ENCODE peak calls at places on chromosomes 16 and 17, in five cellular contexts. One of them, this sample, is unnamed. For H3K4me1, the result is how much of the 10 kb centered on the place peaks cover.

GRCh38 chr17:66976379-66976663 is 11.8 kb downstream of the CACNG4 start:
- DNase-seq in SK-N-SH: no peak
- DNase-seq in neural progenitor cell: no peak
- DNase-seq in effector memory CD4-positive, alpha-beta T cell: no peak
- DNase-seq in SJSA1: no peak
- DNase-seq in this sample: no peak

GRCh38 chr16:5041604-5042133 is 7.9 kb upstream of the NAGPA start:
- DNase-seq in SK-N-SH: no peak
- DNase-seq in neural progenitor cell: no peak
- DNase-seq in effector memory CD4-positive, alpha-beta T cell: no peak
- DNase-seq in SJSA1: no peak
- DNase-seq in this sample: no peak

GRCh38 chr17:45574376-45574775 is 83.9 kb upstream of the PLEKHM1 start:
- DNase-seq in SK-N-SH: no peak
- DNase-seq in neural progenitor cell: no peak
- DNase-seq in effector memory CD4-positive, alpha-beta T cell: no peak
- DNase-seq in SJSA1: no peak
- DNase-seq in this sample: no peak

GRCh38 chr16:66954097-66954659 is 6.9 kb upstream of the CES3 start:
- DNase-seq in SK-N-SH: peak
- DNase-seq in neural progenitor cell: peak
- DNase-seq in effector memory CD4-positive, alpha-beta T cell: peak
- DNase-seq in SJSA1: peak
- DNase-seq in this sample: peak

GRCh38 chr17:35051183-35051578 is 12.3 kb downstream of the RFFL start:
- DNase-seq in SK-N-SH: no peak
- DNase-seq in neural progenitor cell: no peak
- DNase-seq in effector memory CD4-positive, alpha-beta T cell: peak
- DNase-seq in SJSA1: no peak
- DNase-seq in this sample: peak

GRCh38 chr17:43431741-43432523 is 33.1 kb downstream of the ARL4D start:
- DNase-seq in SK-N-SH: no peak
- DNase-seq in neural progenitor cell: peak
- DNase-seq in effector memory CD4-positive, alpha-beta T cell: no peak
- DNase-seq in SJSA1: no peak
- DNase-seq in this sample: no peak

GRCh38 chr17:79401704-79402075 is 209.2 kb downstream of the RBFOX3 start:
- DNase-seq in SK-N-SH: no peak
- DNase-seq in neural progenitor cell: no peak
- DNase-seq in effector memory CD4-positive, alpha-beta T cell: no peak
- DNase-seq in SJSA1: no peak
- DNase-seq in this sample: no peak

GRCh38 chr17:64128787-64129514 is 993 bp downstream of the ERN1 start:
- DNase-seq in SK-N-SH: no peak
- DNase-seq in neural progenitor cell: no peak
- DNase-seq in effector memory CD4-positive, alpha-beta T cell: no peak
- DNase-seq in SJSA1: no peak
- DNase-seq in this sample: peak

GRCh38 chr17:6069611-6070279 is 434 bp upstream of the WSCD1 start:
- DNase-seq in SK-N-SH: no peak
- DNase-seq in neural progenitor cell: no peak
- DNase-seq in effector memory CD4-positive, alpha-beta T cell: no peak
- DNase-seq in SJSA1: no peak
- DNase-seq in this sample: peak

GRCh38 chr17:28993013-28993600 is 12.7 kb downstream of the SEZ6 start:
- DNase-seq in SK-N-SH: no peak
- DNase-seq in neural progenitor cell: no peak
- DNase-seq in effector memory CD4-positive, alpha-beta T cell: no peak
- DNase-seq in SJSA1: no peak
- DNase-seq in this sample: no peak

DNA sequence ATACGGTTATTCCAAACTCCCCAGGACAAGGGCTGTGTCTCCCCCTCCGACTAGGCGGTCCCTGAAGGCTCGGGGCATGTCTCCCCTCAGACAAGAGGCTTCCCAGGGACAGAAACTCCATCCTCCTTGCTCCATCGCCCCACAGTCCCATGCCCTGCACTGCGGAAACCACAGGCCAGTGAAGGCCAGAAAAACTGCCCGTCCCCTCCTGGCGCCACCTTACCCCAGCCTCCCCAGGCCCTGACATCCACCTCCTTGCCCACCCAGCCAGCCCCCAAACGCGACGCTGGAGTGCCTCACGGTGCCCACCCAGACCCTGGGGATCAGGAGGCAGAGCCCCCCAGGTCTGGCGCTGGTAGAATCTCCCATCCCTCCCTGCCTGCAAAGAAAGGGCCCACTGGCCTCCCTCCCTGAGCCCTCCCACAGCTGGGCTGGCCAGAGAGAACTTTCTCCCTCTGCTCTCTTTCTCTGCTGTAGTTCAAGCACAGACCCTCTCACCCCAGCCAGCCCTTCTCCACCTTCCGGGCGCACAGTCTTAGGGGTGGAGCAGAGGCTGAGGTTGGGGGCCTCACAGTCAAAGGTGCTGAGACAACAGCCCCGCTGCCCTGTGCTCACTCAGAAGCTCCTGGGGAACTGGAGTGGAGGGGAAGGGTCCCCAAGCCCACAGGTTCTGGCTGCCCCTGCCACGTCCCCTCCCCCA is 30.7 kb upstream of the KRT17 start:
- DNase-seq in SK-N-SH: no peak
- DNase-seq in neural progenitor cell: no peak
- DNase-seq in effector memory CD4-positive, alpha-beta T cell: no peak
- DNase-seq in SJSA1: peak
- DNase-seq in this sample: no peak
- H3K4me1 ChIP-seq in SK-N-SH: under half
- H3K4me1 ChIP-seq in neural progenitor cell: under half
- H3K4me1 ChIP-seq in effector memory CD4-positive, alpha-beta T cell: under half
- H3K4me1 ChIP-seq in SJSA1: under half
- H3K4me1 ChIP-seq in this sample: half or more

GRCh38 chr16:75250809-75251279 is 580 bp downstream of the BCAR1 start:
- DNase-seq in SK-N-SH: peak
- DNase-seq in neural progenitor cell: peak
- DNase-seq in effector memory CD4-positive, alpha-beta T cell: no peak
- DNase-seq in SJSA1: peak
- DNase-seq in this sample: peak

GRCh38 chr16:75248142-75248535 is 3.3 kb downstream of the BCAR1 start:
- DNase-seq in SK-N-SH: no peak
- DNase-seq in neural progenitor cell: no peak
- DNase-seq in effector memory CD4-positive, alpha-beta T cell: no peak
- DNase-seq in SJSA1: no peak
- DNase-seq in this sample: peak

GRCh38 chr16:75250089-75250808 is 1.2 kb downstream of the BCAR1 start:
- DNase-seq in SK-N-SH: no peak
- DNase-seq in neural progenitor cell: no peak
- DNase-seq in effector memory CD4-positive, alpha-beta T cell: no peak
- DNase-seq in SJSA1: peak
- DNase-seq in this sample: peak

GRCh38 chr16:75248536-75249380 is 2.7 kb downstream of the BCAR1 start:
- DNase-seq in SK-N-SH: no peak
- DNase-seq in neural progenitor cell: no peak
- DNase-seq in effector memory CD4-positive, alpha-beta T cell: no peak
- DNase-seq in SJSA1: no peak
- DNase-seq in this sample: no peak

GRCh38 chr16:75249441-75249840 is 2.0 kb downstream of the BCAR1 start:
- DNase-seq in SK-N-SH: no peak
- DNase-seq in neural progenitor cell: no peak
- DNase-seq in effector memory CD4-positive, alpha-beta T cell: no peak
- DNase-seq in SJSA1: no peak
- DNase-seq in this sample: no peak
- H3K4me1 ChIP-seq in SK-N-SH: half or more
- H3K4me1 ChIP-seq in neural progenitor cell: under half
- H3K4me1 ChIP-seq in effector memory CD4-positive, alpha-beta T cell: under half
- H3K4me1 ChIP-seq in SJSA1: half or more
- H3K4me1 ChIP-seq in this sample: half or more

DNA sequence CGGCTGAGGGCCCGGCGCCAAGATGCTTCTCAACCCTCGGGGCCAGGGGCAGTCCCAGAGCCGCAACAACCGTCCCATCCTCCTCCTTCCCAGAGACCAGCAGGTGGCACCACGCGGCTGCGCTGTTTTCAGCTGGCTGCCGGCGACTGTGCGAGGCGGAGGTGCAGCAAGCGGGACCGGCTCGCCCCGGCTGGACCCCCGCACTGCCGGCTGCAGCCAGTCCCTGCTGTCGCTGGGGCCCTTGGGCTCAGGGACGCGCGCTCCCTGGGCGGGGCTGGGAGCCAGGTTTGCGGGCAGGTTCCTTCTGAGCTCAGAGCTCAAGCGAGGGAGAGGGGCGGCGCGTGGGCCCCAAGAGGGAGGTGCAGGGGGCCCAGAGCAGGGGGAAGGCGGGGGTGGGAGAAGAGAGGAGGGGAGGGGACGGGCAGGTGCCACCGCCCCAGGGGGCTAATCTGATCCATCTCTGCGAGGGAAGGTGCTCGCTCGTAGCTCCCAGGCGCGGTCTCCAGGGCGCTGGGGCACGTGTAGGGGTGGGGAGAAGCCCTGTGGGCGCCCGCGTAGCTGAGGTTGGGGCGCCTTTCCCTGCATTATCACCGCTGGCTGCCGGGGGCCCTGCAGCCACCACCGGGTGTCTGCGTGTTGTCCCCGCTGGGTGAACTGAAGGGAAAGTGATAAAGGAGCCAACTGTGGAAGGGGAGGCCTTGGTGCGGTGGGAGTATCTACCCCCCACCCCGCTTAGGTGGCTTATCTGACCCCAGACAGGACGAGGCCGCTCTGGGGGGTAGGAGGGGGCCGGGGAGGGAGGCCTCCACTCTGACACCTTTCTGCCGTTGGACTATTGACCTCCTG is 24.2 kb downstream of the STAT5A start:
- DNase-seq in SK-N-SH: peak
- DNase-seq in neural progenitor cell: peak
- DNase-seq in effector memory CD4-positive, alpha-beta T cell: peak
- DNase-seq in SJSA1: peak
- DNase-seq in this sample: peak
- H3K4me1 ChIP-seq in SK-N-SH: under half
- H3K4me1 ChIP-seq in neural progenitor cell: under half
- H3K4me1 ChIP-seq in effector memory CD4-positive, alpha-beta T cell: under half
- H3K4me1 ChIP-seq in SJSA1: under half
- H3K4me1 ChIP-seq in this sample: under half

DNA sequence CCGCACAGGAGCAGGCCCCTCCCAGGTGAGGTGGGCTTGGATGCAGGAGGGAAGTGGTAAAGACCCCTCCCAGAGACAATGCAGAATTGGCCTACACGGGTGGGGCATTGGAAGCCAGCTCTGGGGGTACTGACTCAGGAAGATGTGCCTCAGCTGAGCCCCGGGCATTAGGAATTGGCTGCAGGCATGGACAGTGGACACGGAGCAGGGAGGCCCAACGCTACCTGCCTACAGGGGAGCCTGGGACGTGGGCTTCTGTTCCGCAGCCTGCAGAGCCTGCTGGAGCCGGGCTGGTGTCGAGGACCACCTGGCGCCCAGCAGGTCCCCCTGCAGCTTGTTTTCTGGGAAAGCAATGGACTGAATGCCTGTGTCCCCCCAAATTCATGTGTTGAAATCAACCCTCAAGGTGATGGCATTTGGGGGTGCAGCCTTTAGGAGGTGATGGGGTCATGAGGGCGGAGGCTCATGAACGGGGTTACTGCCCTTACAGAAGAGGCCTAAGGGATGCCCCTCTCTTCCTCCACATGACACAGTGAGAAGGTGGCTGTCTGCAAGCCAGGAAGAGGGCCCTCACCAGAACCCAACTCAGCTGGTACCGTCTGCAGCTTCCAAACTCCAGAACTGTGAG is 97.7 kb downstream of the METRNL start:
- DNase-seq in SK-N-SH: no peak
- DNase-seq in neural progenitor cell: no peak
- DNase-seq in effector memory CD4-positive, alpha-beta T cell: no peak
- DNase-seq in SJSA1: peak
- DNase-seq in this sample: no peak
- H3K4me1 ChIP-seq in SK-N-SH: under half
- H3K4me1 ChIP-seq in neural progenitor cell: under half
- H3K4me1 ChIP-seq in effector memory CD4-positive, alpha-beta T cell: under half
- H3K4me1 ChIP-seq in SJSA1: under half
- H3K4me1 ChIP-seq in this sample: under half

DNA sequence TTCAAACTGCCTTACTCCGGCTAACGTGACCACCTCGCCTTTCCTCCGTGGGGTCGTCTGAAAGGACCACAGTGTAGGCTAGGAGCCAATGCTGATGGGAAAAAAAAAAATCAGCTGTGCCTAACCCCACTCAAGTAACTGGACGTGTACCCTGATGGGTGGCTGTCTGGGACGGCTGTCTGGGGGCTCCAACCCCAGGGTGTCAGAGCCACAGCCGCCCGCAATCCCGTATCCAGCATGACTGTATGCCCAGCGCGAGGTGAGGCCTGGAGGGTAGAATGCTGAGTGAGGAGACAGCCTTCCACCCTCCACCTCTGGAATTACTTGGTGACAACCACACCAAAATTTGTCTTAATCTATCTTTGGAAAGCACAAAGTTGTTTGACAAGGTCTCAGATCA is 2.8 kb downstream of the CSNK1D start:
- DNase-seq in SK-N-SH: no peak
- DNase-seq in neural progenitor cell: no peak
- DNase-seq in effector memory CD4-positive, alpha-beta T cell: no peak
- DNase-seq in SJSA1: no peak
- DNase-seq in this sample: no peak
- H3K4me1 ChIP-seq in SK-N-SH: under half
- H3K4me1 ChIP-seq in neural progenitor cell: under half
- H3K4me1 ChIP-seq in effector memory CD4-positive, alpha-beta T cell: under half
- H3K4me1 ChIP-seq in SJSA1: under half
- H3K4me1 ChIP-seq in this sample: half or more

GRCh38 chr16:89315271-89315670 is 97.8 kb downstream of the ZNF778 start:
- DNase-seq in SK-N-SH: no peak
- DNase-seq in neural progenitor cell: no peak
- DNase-seq in effector memory CD4-positive, alpha-beta T cell: no peak
- DNase-seq in SJSA1: no peak
- DNase-seq in this sample: no peak
- H3K4me1 ChIP-seq in SK-N-SH: under half
- H3K4me1 ChIP-seq in neural progenitor cell: under half
- H3K4me1 ChIP-seq in effector memory CD4-positive, alpha-beta T cell: half or more
- H3K4me1 ChIP-seq in SJSA1: half or more
- H3K4me1 ChIP-seq in this sample: half or more

GRCh38 chr17:74404218-74404617 is 27.7 kb upstream of the GPRC5C start:
- DNase-seq in SK-N-SH: no peak
- DNase-seq in neural progenitor cell: peak
- DNase-seq in effector memory CD4-positive, alpha-beta T cell: no peak
- DNase-seq in SJSA1: no peak
- DNase-seq in this sample: no peak

GRCh38 chr17:74407384-74407783 is 24.5 kb upstream of the GPRC5C start:
- DNase-seq in SK-N-SH: no peak
- DNase-seq in neural progenitor cell: no peak
- DNase-seq in effector memory CD4-positive, alpha-beta T cell: no peak
- DNase-seq in SJSA1: peak
- DNase-seq in this sample: no peak

GRCh38 chr17:74402070-74402469 is 29.8 kb upstream of the GPRC5C start:
- DNase-seq in SK-N-SH: no peak
- DNase-seq in neural progenitor cell: no peak
- DNase-seq in effector memory CD4-positive, alpha-beta T cell: no peak
- DNase-seq in SJSA1: no peak
- DNase-seq in this sample: no peak

GRCh38 chr17:74403512-74404137 is 28.3 kb upstream of the GPRC5C start:
- DNase-seq in SK-N-SH: peak
- DNase-seq in neural progenitor cell: no peak
- DNase-seq in effector memory CD4-positive, alpha-beta T cell: no peak
- DNase-seq in SJSA1: no peak
- DNase-seq in this sample: no peak

DNA sequence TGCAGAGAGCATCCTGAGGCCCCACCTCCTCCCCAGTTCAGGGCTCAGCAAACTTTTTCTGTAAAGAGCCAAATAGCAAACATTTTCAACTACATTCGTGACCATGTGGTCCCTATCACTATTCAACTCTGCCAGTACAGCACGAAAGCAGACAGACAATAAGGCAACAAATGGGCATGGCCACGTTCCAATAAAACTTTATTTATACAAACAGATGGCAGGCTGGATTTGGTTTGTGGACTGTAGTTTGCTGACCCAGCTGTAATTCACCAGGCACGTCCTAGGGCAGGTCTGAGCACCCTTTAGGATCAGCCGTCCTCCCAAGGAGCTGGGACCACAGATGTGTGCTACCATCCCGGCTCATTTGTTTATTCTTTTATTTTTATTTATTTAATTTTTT is 27.1 kb upstream of the GPRC5C start:
- DNase-seq in SK-N-SH: no peak
- DNase-seq in neural progenitor cell: no peak
- DNase-seq in effector memory CD4-positive, alpha-beta T cell: no peak
- DNase-seq in SJSA1: no peak
- DNase-seq in this sample: no peak
- H3K4me1 ChIP-seq in SK-N-SH: under half
- H3K4me1 ChIP-seq in neural progenitor cell: under half
- H3K4me1 ChIP-seq in effector memory CD4-positive, alpha-beta T cell: under half
- H3K4me1 ChIP-seq in SJSA1: under half
- H3K4me1 ChIP-seq in this sample: under half

This sample was measured in mucosa of descending colon.